ENCODE peak calls at places on chromosomes 16 and 17, in eight cellular contexts. O is GM12865, J is gastrocnemius medialis, R is dorsolateral prefrontal cortex, H is cardiac muscle cell, D is AG10803, T is type B pancreatic cell, L is D721Med. F is an unnamed sample.

GRCh38 chr17:2602597-2603017 is 9.2 kb downstream of the PAFAH1B1 start:
- DNase-seq in T (no peak), D (no peak), O (no peak), L (no peak), J (no peak), H (no peak), R (no peak), F (peak)

GRCh38 chr16:2860826-2861567 is 3.0 kb upstream of the PRSS22 start:
- DNase-seq in R (no peak), D (no peak), L (no peak), J (no peak), H (no peak), O (no peak), T (no peak), F (no peak)

GRCh38 chr17:81977211-81978091 is at the start of gene ASPSCR1:
- DNase-seq in O (peak), H (peak), D (peak), R (peak), T (peak), L (no peak), J (peak), F (peak)

GRCh38 chr16:2824626-2825025 is 5.5 kb upstream of the ZG16B start:
- DNase-seq in R (no peak), T (no peak), D (no peak), O (no peak), H (no peak), L (no peak), J (no peak), F (no peak)

GRCh38 chr17:78086740-78087139 is 41.8 kb downstream of the TMC6 start:
- DNase-seq in R (no peak), L (no peak), H (no peak), O (no peak), D (no peak), T (no peak), J (no peak), F (no peak)

GRCh38 chr17:1039511-1040215 is 42.7 kb downstream of the TIMM22 start:
- DNase-seq in D (no peak), R (peak), T (no peak), H (no peak), O (no peak), L (no peak), J (peak), F (no peak)

GRCh38 chr17:27233059-27233458 is 60.9 kb upstream of the WSB1 start:
- DNase-seq in R (no peak), H (no peak), O (no peak), J (no peak), D (no peak), L (no peak), T (no peak), F (no peak)

GRCh38 chr16:66844342-66845079 is at the start of gene CA7:
- DNase-seq in R (no peak), J (no peak), T (no peak), H (peak), D (no peak), L (no peak), O (no peak), F (no peak)

GRCh38 chr16:10609410-10609774 is 29.0 kb upstream of the EMP2 start:
- DNase-seq in H (no peak), R (no peak), O (no peak), L (no peak), T (no peak), J (no peak), D (peak), F (no peak)

GRCh38 chr17:12659500-12659899 is 6.2 kb upstream of the MYOCD start:
- DNase-seq in R (no peak), J (no peak), H (no peak), T (no peak), L (no peak), O (no peak), D (peak), F (no peak)

GRCh38 chr17:59519132-59519531 is 46.3 kb upstream of the DHX40 start:
- DNase-seq in D (no peak), L (no peak), O (no peak), T (no peak), J (no peak), H (no peak), R (no peak), F (no peak)

GRCh38 chr17:28402224-28402630 is 3.8 kb downstream of the SLC46A1 start:
- DNase-seq in O (no peak), R (no peak), J (no peak), T (no peak), H (no peak), D (no peak), L (no peak), F (no peak)

GRCh38 chr17:78252111-78252634 is 20.7 kb downstream of the TMEM235 start:
- DNase-seq in R (no peak), D (no peak), T (no peak), H (no peak), O (peak), J (no peak), L (no peak), F (no peak)

GRCh38 chr16:48448799-48449481 is 63.7 kb upstream of the SIAH1 start:
- DNase-seq in R (no peak), D (no peak), L (no peak), O (no peak), J (no peak), T (no peak), H (no peak), F (peak)

GRCh38 chr17:3913531-3914318 is 2.5 kb downstream of the P2RX1 start:
- DNase-seq in O (peak), R (peak), H (peak), T (peak), D (peak), L (peak), J (peak), F (peak)

GRCh38 chr17:18039535-18040286 is 503 bp downstream of the GID4 start:
- DNase-seq in L (peak), D (no peak), R (no peak), H (peak), O (peak), J (no peak), T (no peak), F (no peak)

GRCh38 chr16:76268824-76269223 is 8.4 kb upstream of the CNTNAP4 start:
- DNase-seq in R (no peak), J (no peak), D (no peak), H (no peak), O (peak), L (no peak), T (no peak), F (no peak)

GRCh38 chr16:76265434-76266045 is 11.7 kb upstream of the CNTNAP4 start:
- DNase-seq in O (peak), J (no peak), D (no peak), H (no peak), L (no peak), R (no peak), T (no peak), F (no peak)
- TF ChIP-seq CTCF in O (peak), J (no peak), D (peak), H (peak), L (peak), R (no peak), T (peak), F (peak)

GRCh38 chr16:4481965-4482364 is 5.8 kb downstream of the HMOX2 start:
- DNase-seq in J (no peak), R (no peak), H (no peak), O (no peak), D (no peak), T (no peak), L (no peak), F (no peak)

GRCh38 chr16:4475880-4476790 is at the start of gene HMOX2:
- DNase-seq in T (peak), D (peak), O (peak), J (peak), L (peak), H (peak), R (peak), F (peak)

GRCh38 chr16:4481526-4481925 is 5.3 kb downstream of the HMOX2 start:
- DNase-seq in H (no peak), R (no peak), T (no peak), J (no peak), L (no peak), O (no peak), D (no peak), F (no peak)

GRCh38 chr16:4474192-4474961 is at the start of gene NMRAL1:
- DNase-seq in L (no peak), R (peak), H (peak), J (peak), O (peak), T (peak), D (peak), F (peak)

GRCh38 chr16:4477966-4478365 is 1.8 kb downstream of the HMOX2 start:
- DNase-seq in H (no peak), D (peak), R (no peak), O (no peak), L (no peak), J (no peak), T (no peak), F (no peak)
- TF ChIP-seq CTCF in H (peak), D (peak), R (no peak), O (no peak), L (no peak), J (no peak), T (peak), F (peak)

GRCh38 chr16:81335669-81336068 is 20.9 kb downstream of the GAN start:
- DNase-seq in T (no peak), L (no peak), D (no peak), O (peak), R (no peak), J (no peak), H (no peak), F (no peak)
- TF ChIP-seq CTCF in T (no peak), L (no peak), D (no peak), O (no peak), R (no peak), J (no peak), H (no peak), F (no peak)

GRCh38 chr17:57903961-57904360 is 51.3 kb downstream of the CUEDC1 start:
- DNase-seq in J (no peak), L (no peak), T (no peak), R (no peak), D (no peak), O (no peak), H (no peak), F (no peak)

GRCh38 chr17:57909548-57909947 is 45.7 kb downstream of the CUEDC1 start:
- DNase-seq in O (no peak), T (no peak), H (no peak), L (no peak), R (no peak), J (no peak), D (no peak), F (no peak)

GRCh38 chr17:57905875-57906455 is 49.2 kb downstream of the CUEDC1 start:
- DNase-seq in L (no peak), J (no peak), O (peak), T (no peak), D (no peak), R (no peak), H (no peak), F (no peak)

GRCh38 chr17:57908278-57908677 is 46.9 kb downstream of the CUEDC1 start:
- DNase-seq in D (no peak), H (no peak), J (no peak), O (no peak), L (no peak), T (no peak), R (no peak), F (no peak)

DNA sequence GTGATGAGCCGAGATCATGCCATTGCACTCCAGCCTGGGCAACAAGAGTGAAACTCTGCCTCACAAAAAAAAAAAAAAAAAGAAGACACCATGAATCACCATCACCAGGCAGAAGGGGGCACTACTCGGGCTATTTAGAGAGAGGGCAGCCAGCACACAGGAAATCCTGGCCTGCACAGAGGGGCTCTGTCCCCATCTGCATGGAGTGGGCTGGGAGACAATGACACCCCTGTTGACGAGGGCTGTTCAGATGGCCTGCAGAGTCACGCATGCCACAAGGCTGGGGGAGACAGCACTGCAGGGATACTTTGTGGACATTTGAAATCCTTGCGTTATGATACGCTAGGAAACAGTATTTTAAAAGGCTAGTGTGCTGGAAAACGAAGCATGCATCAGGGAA is 48.3 kb downstream of the CUEDC1 start:
- DNase-seq in J (no peak), T (no peak), R (peak), L (no peak), O (peak), D (no peak), H (peak), F (no peak)
- TF ChIP-seq CTCF in J (no peak), T (peak), R (peak), L (peak), O (peak), D (peak), H (peak), F (peak)

DNA sequence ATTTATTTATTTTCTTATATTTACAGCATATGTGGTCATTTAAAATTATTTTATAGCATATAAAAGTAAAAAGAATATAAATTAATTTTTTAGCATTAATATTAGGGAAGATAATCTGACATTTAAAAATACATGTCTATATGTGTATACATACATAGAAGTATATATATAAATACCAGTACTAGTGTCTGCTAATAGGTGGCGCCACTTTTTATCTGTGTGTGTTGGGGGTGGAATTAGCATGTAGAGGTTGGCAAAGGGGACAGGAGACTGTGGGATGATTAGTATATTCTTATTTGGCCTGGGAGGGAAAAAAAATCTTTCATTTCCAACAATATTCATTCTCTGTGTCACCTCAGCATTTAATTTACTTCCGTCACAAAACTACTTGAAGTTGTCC is 359.1 kb downstream of the WWOX start:
- DNase-seq in R (no peak), T (no peak), D (no peak), L (no peak), J (no peak), O (no peak), H (no peak), F (no peak)
- TF ChIP-seq CTCF in R (no peak), T (peak), D (no peak), L (peak), J (no peak), O (no peak), H (no peak), F (no peak)

GRCh38 chr17:14737984-14738651 is 437.2 kb downstream of the HS3ST3B1 start:
- DNase-seq in R (no peak), L (no peak), O (no peak), T (no peak), H (no peak), D (peak), J (peak), F (peak)
- TF ChIP-seq CTCF in R (no peak), L (no peak), O (no peak), T (peak), H (peak), D (peak), J (no peak), F (peak)

GRCh38 chr17:33945641-33946546 is 309.2 kb upstream of the CCL2 start:
- DNase-seq in R (no peak), D (no peak), J (no peak), O (no peak), T (no peak), L (no peak), H (no peak), F (no peak)
- TF ChIP-seq CTCF in R (no peak), D (no peak), J (no peak), O (no peak), T (no peak), L (no peak), H (no peak), F (no peak)